ENCODE peak calls at places on chromosome 14, in five cellular contexts. P, L, S, V and K are unnamed samples. For H3K36me3 and H3K4me1, the result is how much of the 10 kb centered on the place peaks cover.

GRCh38 chr14:31070431-31070830 is 44.3 kb upstream of the STRN3 start:
- DNase-seq in P (no peak), L (peak), S (peak), V (no peak), K (peak)

GRCh38 chr14:106883218-106883692 is 1356.9 kb downstream of the TMEM121 start:
- DNase-seq in P (no peak), L (no peak), S (peak), V (no peak), K (peak)

GRCh38 chr14:100616854-100617714 is 29.9 kb upstream of the BEGAIN start:
- DNase-seq in P (no peak), L (no peak), S (no peak), V (no peak), K (no peak)

GRCh38 chr14:92728781-92729364 is 19.6 kb downstream of the LGMN start:
- DNase-seq in P (no peak), L (peak), S (no peak), V (no peak), K (peak)

GRCh38 chr14:68523326-68523610 is 269.6 kb downstream of the ZFP36L1 start:
- DNase-seq in P (no peak), L (no peak), S (no peak), V (no peak), K (no peak)

GRCh38 chr14:100872241-100872640 is 31.3 kb downstream of the RTL1 start:
- DNase-seq in P (no peak), L (peak), S (no peak), V (no peak), K (no peak)

GRCh38 chr14:102182901-102183619 is 43.4 kb downstream of the WDR20 start:
- DNase-seq in P (no peak), L (no peak), S (no peak), V (no peak), K (no peak)

GRCh38 chr14:102182190-102182589 is 42.5 kb downstream of the WDR20 start:
- DNase-seq in P (no peak), L (peak), S (peak), V (no peak), K (no peak)

GRCh38 chr14:97802430-97802829 is 1005.2 kb downstream of the VRK1 start:
- DNase-seq in P (no peak), L (no peak), S (no peak), V (no peak), K (no peak)

GRCh38 chr14:100850841-100851585 is 25.1 kb downstream of the MEG3 start:
- DNase-seq in P (no peak), L (no peak), S (no peak), V (peak), K (peak)

GRCh38 chr14:32399920-32400319 is 70.8 kb downstream of the AKAP6 start:
- DNase-seq in P (no peak), L (no peak), S (no peak), V (no peak), K (no peak)

GRCh38 chr14:38808734-38809455 is 294.1 kb downstream of the SEC23A start:
- DNase-seq in P (no peak), L (no peak), S (no peak), V (no peak), K (peak)

GRCh38 chr14:66288511-66288910 is 197.7 kb upstream of the CCDC196 start:
- DNase-seq in P (no peak), L (no peak), S (no peak), V (no peak), K (peak)

GRCh38 chr14:69052181-69052601 is 73.1 kb upstream of the ACTN1 start:
- DNase-seq in P (no peak), L (no peak), S (no peak), V (no peak), K (no peak)

GRCh38 chr14:55084648-55085441 is 33.4 kb downstream of the MAPK1IP1L start:
- DNase-seq in P (no peak), L (no peak), S (no peak), V (no peak), K (no peak)

GRCh38 chr14:92596328-92596943 is 82.9 kb downstream of the RIN3 start:
- DNase-seq in P (no peak), L (no peak), S (no peak), V (no peak), K (peak)

GRCh38 chr14:94041551-94042346 is 15.6 kb downstream of the OTUB2 start:
- DNase-seq in P (no peak), L (peak), S (peak), V (no peak), K (no peak)

GRCh38 chr14:66039495-66039894 is 446.7 kb upstream of the CCDC196 start:
- DNase-seq in P (no peak), L (no peak), S (no peak), V (no peak), K (no peak)

GRCh38 chr14:32078794-32079663 is 1.9 kb downstream of the ARHGAP5 start:
- DNase-seq in P (no peak), L (peak), S (peak), V (no peak), K (peak)

GRCh38 chr14:94451091-94451751 is 1.4 kb downstream of the SERPINA11 start:
- DNase-seq in P (no peak), L (no peak), S (no peak), V (no peak), K (no peak)

GRCh38 chr14:102944448-102945330 is 22.2 kb downstream of the AMN start:
- DNase-seq in P (no peak), L (no peak), S (no peak), V (no peak), K (no peak)

GRCh38 chr14:53956427-53957201 is at the start of gene BMP4:
- DNase-seq in P (no peak), L (peak), S (peak), V (peak), K (peak)

GRCh38 chr14:101734241-101734847 is 27.2 kb upstream of the PPP2R5C start:
- DNase-seq in P (no peak), L (no peak), S (no peak), V (no peak), K (no peak)

GRCh38 chr14:66735853-66736252 is 227.9 kb downstream of the GPHN start:
- DNase-seq in P (no peak), L (no peak), S (no peak), V (no peak), K (no peak)

GRCh38 chr14:64760146-64760755 is 56.0 kb downstream of the PLEKHG3 start:
- DNase-seq in P (peak), L (peak), S (peak), V (no peak), K (peak)

GRCh38 chr14:35085441-35085840 is 36.3 kb downstream of the PPP2R3C start:
- DNase-seq in P (no peak), L (no peak), S (no peak), V (no peak), K (no peak)

GRCh38 chr14:70168401-70168800 is 20.4 kb downstream of the SLC8A3 start:
- DNase-seq in P (no peak), L (no peak), S (no peak), V (no peak), K (no peak)

GRCh38 chr14:36301159-36301558 is 19.3 kb downstream of the MBIP start:
- DNase-seq in P (no peak), L (peak), S (no peak), V (no peak), K (no peak)

GRCh38 chr14:95300002-95300696 is 19.6 kb downstream of the CLMN start:
- DNase-seq in P (no peak), L (no peak), S (no peak), V (no peak), K (no peak)

GRCh38 chr14:34110531-34110930 is 159.7 kb upstream of the EGLN3 start:
- DNase-seq in P (no peak), L (no peak), S (no peak), V (no peak), K (no peak)

GRCh38 chr14:58663494-58664111 is 25.8 kb downstream of the DACT1 start:
- DNase-seq in P (no peak), L (peak), S (peak), V (peak), K (peak)

GRCh38 chr14:104151546-104152245 is 13.3 kb downstream of the KIF26A start:
- DNase-seq in P (no peak), L (no peak), S (no peak), V (no peak), K (no peak)
- H2BK15ac ChIP-seq in P (peak), L (no peak), S (peak), V (no peak), K (no peak)

GRCh38 chr14:91187271-91187670 is 57.2 kb downstream of the GPR68 start:
- DNase-seq in P (no peak), L (no peak), S (no peak), V (no peak), K (no peak)
- H3K36me3 ChIP-seq in P (half or more), L (under half), S (under half), V (under half), K (under half)

DNA sequence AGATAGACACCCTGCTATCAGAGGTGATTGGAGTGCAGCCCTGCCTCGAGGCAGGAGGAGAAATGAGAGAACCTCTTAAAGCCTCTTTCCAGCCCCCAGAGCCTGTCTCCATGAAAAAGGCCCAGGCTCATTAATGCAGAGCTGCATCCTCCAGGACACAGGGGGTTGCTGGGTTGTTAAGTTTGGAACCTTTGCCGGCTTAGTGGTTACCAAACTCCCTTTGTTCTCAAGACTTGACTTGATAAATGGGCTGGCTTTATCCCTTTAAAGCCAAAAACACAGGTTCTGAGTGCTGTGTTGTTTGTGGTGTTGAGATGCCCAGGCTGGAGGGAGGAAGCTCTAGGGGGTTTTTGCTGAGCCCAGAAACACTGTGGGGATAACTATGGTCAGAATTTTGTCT is 71.0 kb downstream of the DAD1 start:
- DNase-seq in P (peak), L (no peak), S (no peak), V (no peak), K (peak)
- H3K4me1 ChIP-seq in P (under half), L (under half), S (under half), V (under half), K (under half)

GRCh38 chr14:90140956-90141316 is 79.1 kb downstream of the KCNK13 start:
- DNase-seq in P (no peak), L (peak), S (peak), V (no peak), K (peak)
- H2BK15ac ChIP-seq in P (no peak), L (no peak), S (no peak), V (no peak), K (no peak)

DNA sequence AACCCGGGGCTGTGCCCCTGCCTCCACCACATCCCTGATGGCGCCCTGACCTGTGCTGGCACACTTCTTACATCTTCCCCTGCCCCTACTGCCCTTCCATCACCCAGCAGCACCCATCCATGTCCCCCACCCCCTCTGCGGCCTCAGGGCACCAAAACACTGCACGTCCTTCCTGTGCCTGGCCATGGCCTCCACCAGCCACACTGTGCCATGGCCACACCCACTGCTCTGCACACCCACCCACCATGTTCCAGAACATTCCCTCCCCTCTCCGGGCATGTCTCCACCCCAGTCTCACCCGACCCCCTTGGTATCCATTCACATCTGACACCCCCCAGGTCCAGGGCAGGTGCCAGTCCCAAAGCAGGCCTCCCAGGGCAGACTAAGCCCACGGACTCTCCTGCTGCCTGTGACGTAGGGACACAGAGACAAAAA is 24.3 kb downstream of the JAG2 start:
- DNase-seq in P (no peak), L (no peak), S (no peak), V (no peak), K (no peak)
- H3K36me3 ChIP-seq in P (under half), L (under half), S (under half), V (under half), K (under half)

GRCh38 chr14:61493239-61493638 is 171.9 kb downstream of the PRKCH start:
- DNase-seq in P (no peak), L (peak), S (peak), V (no peak), K (peak)
- H3K4me1 ChIP-seq in P (under half), L (under half), S (under half), V (under half), K (under half)

GRCh38 chr14:91113829-91114078 is at the start of gene DGLUCY:
- DNase-seq in P (no peak), L (peak), S (peak), V (no peak), K (no peak)
- H2BK15ac ChIP-seq in P (no peak), L (peak), S (peak), V (peak), K (no peak)

GRCh38 chr14:89988787-89989186 is 33.1 kb downstream of the TDP1 start:
- DNase-seq in P (no peak), L (no peak), S (no peak), V (no peak), K (no peak)
- H3K36me3 ChIP-seq in P (half or more), L (under half), S (under half), V (under half), K (under half)

DNA sequence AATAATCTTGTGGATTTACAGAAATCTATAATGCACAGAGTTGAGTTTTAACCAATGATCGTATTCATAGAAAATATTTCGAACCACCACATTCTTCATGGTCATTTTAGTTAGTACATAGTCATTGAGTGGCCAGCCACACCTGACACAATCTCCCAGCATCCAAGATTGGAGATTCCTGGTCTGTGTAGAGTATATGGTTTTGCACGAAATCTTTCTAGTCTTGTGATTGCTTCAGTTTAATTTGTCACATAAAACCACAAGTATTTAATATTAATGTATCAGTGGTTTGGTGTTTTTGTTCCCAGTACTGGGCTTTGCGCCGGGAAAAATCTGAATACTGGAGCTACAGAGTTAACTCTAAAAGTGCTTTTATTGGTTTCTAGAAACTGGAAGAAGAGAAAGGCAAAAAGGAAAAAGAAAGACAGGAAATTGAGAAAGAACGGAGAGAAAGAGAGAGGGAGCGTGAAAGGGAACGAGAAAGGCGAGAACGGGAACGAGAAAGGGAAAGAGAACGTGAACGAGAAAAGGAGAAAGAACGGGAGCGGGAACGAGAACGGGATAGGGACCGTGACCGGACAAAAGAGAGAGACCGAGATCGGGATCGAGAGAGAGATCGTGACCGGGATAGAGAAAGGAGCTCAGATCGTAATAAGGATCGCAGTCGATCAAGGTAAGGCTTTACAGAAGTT is 33.4 kb upstream of the PSEN1 start:
- DNase-seq in P (no peak), L (no peak), S (no peak), V (no peak), K (no peak)
- H3K4me1 ChIP-seq in P (under half), L (under half), S (under half), V (under half), K (under half)

GRCh38 chr14:52155656-52156213 is 86.9 kb upstream of the NID2 start:
- DNase-seq in P (no peak), L (no peak), S (no peak), V (no peak), K (no peak)
- H2BK15ac ChIP-seq in P (no peak), L (no peak), S (no peak), V (no peak), K (no peak)